ENCODE peak calls at places on chromosome 6, in five cellular contexts. C is AG09309, S is left ventricle myocardium inferior, M is cardiac fibroblast, U is neural progenitor cell. P is an unnamed sample.

GRCh38 chr6:118725944-118726343 is 74.6 kb upstream of the CEP85L start:
- DNase-seq in S (no peak), C (no peak), U (no peak), M (peak), P (no peak)

GRCh38 chr6:87660226-87660886 is 41.7 kb downstream of the AKIRIN2 start:
- DNase-seq in C (peak), S (no peak), M (peak), U (no peak), P (peak)

GRCh38 chr6:73579851-73580246 is 59.0 kb upstream of the EEF1A1 start:
- DNase-seq in C (peak), S (no peak), M (peak), U (no peak), P (peak)

GRCh38 chr6:35457907-35458306 is 5.8 kb downstream of the FANCE start:
- DNase-seq in M (no peak), S (no peak), U (no peak), C (no peak), P (no peak)

GRCh38 chr6:110875548-110876169 is 1.1 kb downstream of the AMD1 start:
- DNase-seq in S (peak), U (peak), C (no peak), M (no peak), P (peak)

GRCh38 chr6:95078457-95078856 is 498.9 kb upstream of the MANEA start:
- DNase-seq in U (no peak), C (no peak), M (no peak), S (no peak), P (no peak)

GRCh38 chr6:55250400-55250799 is 76.1 kb downstream of the HCRTR2 start:
- DNase-seq in M (no peak), S (no peak), U (no peak), C (no peak), P (no peak)

GRCh38 chr6:37696841-37697735 is 595 bp downstream of the MDGA1 start:
- DNase-seq in M (peak), S (peak), U (peak), C (no peak), P (peak)

GRCh38 chr6:79869600-79870084 is 77.7 kb downstream of the ELOVL4 start:
- DNase-seq in M (peak), S (peak), U (peak), C (peak), P (peak)

GRCh38 chr6:154247119-154247814 is 109.3 kb downstream of the IPCEF1 start:
- DNase-seq in U (peak), M (no peak), S (no peak), C (no peak), P (no peak)

GRCh38 chr6:150238294-150238693 is 95.5 kb downstream of the PPP1R14C start:
- DNase-seq in U (no peak), C (no peak), M (peak), S (peak), P (no peak)

GRCh38 chr6:159271257-159271656 is 102.1 kb downstream of the FNDC1 start:
- DNase-seq in S (no peak), C (no peak), M (no peak), U (no peak), P (no peak)

GRCh38 chr6:170266061-170266825 is 24.6 kb downstream of the DLL1 start:
- DNase-seq in S (no peak), C (no peak), U (peak), M (no peak), P (no peak)

GRCh38 chr6:142014515-142014914 is 118.2 kb upstream of the GJE1 start:
- DNase-seq in S (no peak), C (peak), U (no peak), M (peak), P (peak)

GRCh38 chr6:157333956-157334355 is 10.6 kb upstream of the TMEM242 start:
- DNase-seq in M (no peak), S (no peak), C (no peak), U (no peak), P (no peak)

GRCh38 chr6:154683756-154684523 is 49.3 kb upstream of the SCAF8 start:
- DNase-seq in C (peak), U (no peak), S (no peak), M (peak), P (peak)

GRCh38 chr6:150004101-150004782 is 21.1 kb downstream of the RAET1L start:
- DNase-seq in S (no peak), M (no peak), C (no peak), U (no peak), P (no peak)

GRCh38 chr6:49326337-49326736 is 136.7 kb downstream of the MMUT start:
- DNase-seq in S (no peak), M (peak), C (peak), U (no peak), P (peak)

GRCh38 chr6:128230267-128230989 is 290.0 kb downstream of the PTPRK start:
- DNase-seq in U (no peak), C (no peak), S (no peak), M (no peak), P (no peak)

GRCh38 chr6:138250513-138251247 is 32.4 kb upstream of the PBOV1 start:
- DNase-seq in S (peak), U (no peak), C (peak), M (peak), P (peak)

GRCh38 chr6:37578104-37578503 is 78.4 kb upstream of the CCDC167 start:
- DNase-seq in S (no peak), U (no peak), C (no peak), M (no peak), P (no peak)

GRCh38 chr6:71181565-71181964 is 107.0 kb upstream of the OGFRL1 start:
- DNase-seq in S (no peak), M (peak), C (peak), U (peak), P (peak)

GRCh38 chr6:35311390-35312075 is 13.9 kb downstream of the DEF6 start:
- DNase-seq in S (no peak), C (no peak), U (no peak), M (no peak), P (no peak)

GRCh38 chr6:52596371-52597028 is 19.6 kb upstream of the TRAM2 start:
- DNase-seq in M (peak), C (no peak), U (no peak), S (no peak), P (peak)

GRCh38 chr6:24100336-24100735 is 25.7 kb upstream of the NRSN1 start:
- DNase-seq in U (no peak), S (no peak), M (no peak), C (no peak), P (no peak)

GRCh38 chr6:19107468-19107867 is 720.3 kb downstream of the RNF144B start:
- DNase-seq in U (no peak), S (no peak), M (no peak), C (no peak), P (no peak)

GRCh38 chr6:126701799-126702198 is 361.9 kb downstream of the CENPW start:
- DNase-seq in S (no peak), C (no peak), U (no peak), M (no peak), P (peak)

GRCh38 chr6:90413867-90414266 is 117.2 kb upstream of the BACH2 start:
- DNase-seq in S (no peak), U (peak), M (no peak), C (no peak), P (peak)

GRCh38 chr6:106702046-106702445 is 72.7 kb downstream of the QRSL1 start:
- DNase-seq in C (no peak), U (no peak), M (no peak), S (no peak), P (no peak)

GRCh38 chr6:77021778-77022177 is 441.5 kb downstream of the HTR1B start:
- DNase-seq in C (no peak), M (no peak), U (no peak), S (no peak), P (no peak)

GRCh38 chr6:90123796-90124195 is 172.8 kb downstream of the BACH2 start:
- DNase-seq in C (no peak), S (no peak), U (no peak), M (no peak), P (no peak)

GRCh38 chr6:145486306-145486705 is 249.0 kb downstream of the EPM2A start:
- DNase-seq in C (no peak), M (no peak), U (no peak), S (no peak), P (no peak)

GRCh38 chr6:89952361-89952680 is 58.1 kb downstream of the GJA10 start:
- DNase-seq in S (no peak), U (no peak), C (no peak), M (no peak), P (no peak)

GRCh38 chr6:21587182-21587924 is 6.2 kb upstream of the SOX4 start:
- DNase-seq in U (peak), S (peak), M (peak), C (no peak), P (peak)

GRCh38 chr6:72621243-72622093 is at the start of gene KCNQ5:
- DNase-seq in M (peak), S (no peak), C (no peak), U (peak), P (peak)

GRCh38 chr6:35044145-35044745 is 96.9 kb downstream of the TCP11 start:
- DNase-seq in S (no peak), M (peak), C (no peak), U (peak), P (peak)

GRCh38 chr6:98539669-98540207 is 294.6 kb upstream of the POU3F2 start:
- DNase-seq in S (no peak), M (no peak), U (no peak), C (no peak), P (no peak)

GRCh38 chr6:136669299-136669699 is 119.1 kb upstream of the MAP7 start:
- DNase-seq in M (peak), U (no peak), C (peak), S (no peak), P (peak)
- H3K4me3 ChIP-seq in M (no peak), U (no peak), C (no peak), S (no peak), P (no peak)

GRCh38 chr6:33490621-33491020 is 36.2 kb downstream of the ZBTB9 start:
- DNase-seq in C (no peak), M (no peak), U (no peak), S (no peak), P (no peak)
- TF ChIP-seq CTCF in C (no peak), M (no peak), U (no peak), S (no peak), P (no peak)

GRCh38 chr6:3163248-3163594 is 5.9 kb upstream of the TUBB2A start:
- DNase-seq in M (peak), U (no peak), S (no peak), C (no peak), P (no peak)

GRCh38 chr6:3164388-3164787 is 7.0 kb upstream of the TUBB2A start:
- DNase-seq in S (no peak), M (no peak), U (no peak), C (no peak), P (no peak)

GRCh38 chr6:3162067-3162497 is 4.7 kb upstream of the TUBB2A start:
- DNase-seq in U (peak), M (peak), S (no peak), C (no peak), P (peak)

GRCh38 chr6:3162565-3163247 is 5.4 kb upstream of the TUBB2A start:
- DNase-seq in U (peak), S (peak), C (no peak), M (peak), P (peak)

GRCh38 chr6:3165631-3166534 is 8.5 kb upstream of the TUBB2A start:
- DNase-seq in S (no peak), M (peak), C (no peak), U (peak), P (peak)
- H3K4me3 ChIP-seq in S (no peak), M (no peak), C (no peak), U (peak), P (no peak)

DNA sequence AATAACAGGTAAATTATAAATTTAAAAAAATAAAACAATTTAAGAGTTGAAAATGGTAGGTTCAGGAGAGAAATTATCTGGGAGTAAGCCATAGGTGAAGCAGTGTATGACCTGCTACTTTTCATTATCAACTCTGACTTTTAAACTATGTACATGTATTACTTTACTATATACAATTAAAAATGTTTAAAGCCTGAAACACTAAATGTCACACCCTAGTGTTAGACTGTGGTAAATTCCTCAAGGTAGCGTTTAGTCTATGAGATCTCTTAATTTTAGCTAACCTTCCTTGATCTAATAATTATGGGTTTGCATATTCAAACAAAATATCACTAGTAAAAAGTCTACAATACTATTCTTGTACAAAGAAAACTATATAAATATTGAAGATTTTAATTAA is 22.3 kb upstream of the TBC1D32 start:
- DNase-seq in U (no peak), C (no peak), S (no peak), M (no peak), P (no peak)
- TF ChIP-seq CTCF in U (peak), C (no peak), S (no peak), M (peak), P (peak)

GRCh38 chr6:63685453-63686379 is 50.1 kb downstream of the PHF3 start:
- DNase-seq in M (no peak), S (no peak), C (no peak), U (no peak), P (no peak)

GRCh38 chr6:63689421-63689820 is 53.8 kb downstream of the PHF3 start:
- DNase-seq in S (no peak), C (no peak), U (no peak), M (peak), P (peak)

GRCh38 chr6:63690210-63690609 is 54.6 kb downstream of the PHF3 start:
- DNase-seq in U (no peak), S (no peak), C (no peak), M (no peak), P (no peak)
- H3K4me3 ChIP-seq in U (no peak), S (no peak), C (no peak), M (no peak), P (no peak)

GRCh38 chr6:84547341-84547794 is 217.0 kb downstream of the TBX18 start:
- DNase-seq in U (no peak), C (no peak), S (no peak), M (no peak), P (no peak)

GRCh38 chr6:84553527-84553926 is 210.9 kb downstream of the TBX18 start:
- DNase-seq in C (no peak), U (no peak), S (no peak), M (peak), P (peak)

GRCh38 chr6:84551797-84552196 is 212.6 kb downstream of the TBX18 start:
- DNase-seq in C (no peak), S (no peak), M (no peak), U (no peak), P (no peak)

GRCh38 chr6:84546427-84546914 is 217.9 kb downstream of the TBX18 start:
- DNase-seq in M (peak), C (peak), U (peak), S (no peak), P (peak)

DNA sequence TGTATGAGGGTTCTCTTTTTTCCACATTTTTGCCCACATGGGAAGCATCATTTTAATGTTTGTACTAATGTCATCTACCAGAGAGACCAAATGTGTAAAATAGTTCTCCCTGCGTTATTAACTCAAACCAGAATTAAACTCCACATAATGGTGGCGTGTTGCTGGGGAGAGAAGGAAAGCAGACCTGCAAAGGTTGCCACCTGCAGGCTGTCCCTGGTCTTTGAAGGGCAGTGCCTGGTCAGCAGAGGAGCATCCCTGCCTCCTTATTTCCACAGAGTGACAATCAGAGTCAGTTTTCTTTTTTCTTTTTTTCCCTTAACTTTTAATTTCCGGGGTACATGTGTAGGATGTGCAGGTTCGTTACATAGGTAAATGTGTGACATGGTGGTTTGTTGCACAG is 214.5 kb downstream of the TBX18 start:
- DNase-seq in U (peak), S (no peak), M (peak), C (no peak), P (no peak)
- TF ChIP-seq CTCF in U (peak), S (no peak), M (no peak), C (peak), P (no peak)

DNA sequence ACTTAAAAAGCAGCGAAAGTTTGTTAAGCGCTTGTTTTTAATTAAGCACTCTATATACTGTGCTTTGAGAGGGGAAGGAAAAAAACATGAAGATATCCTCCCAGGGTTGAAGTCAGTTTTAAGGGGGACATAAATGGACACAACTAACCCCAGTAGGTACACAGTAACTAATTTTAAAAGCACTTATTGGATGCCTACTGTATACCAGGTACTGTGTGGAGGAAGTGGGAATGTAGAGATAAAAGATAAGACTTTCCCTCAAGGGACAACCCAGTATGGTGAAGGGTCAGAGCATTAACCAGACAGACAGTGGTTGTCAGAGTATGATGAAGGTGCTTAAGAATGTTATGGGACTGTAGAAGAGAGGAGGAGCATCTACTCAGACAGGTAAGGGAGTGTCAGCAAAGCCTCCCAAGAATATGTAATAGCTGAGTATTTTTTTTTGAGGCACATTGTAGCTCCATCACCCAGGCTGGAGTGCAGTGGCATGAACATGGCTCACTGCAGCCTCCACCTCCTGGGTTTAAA is 900 bp downstream of the ABCF1 start:
- DNase-seq in C (no peak), M (no peak), U (no peak), S (no peak), P (no peak)
- H3K4me3 ChIP-seq in C (peak), M (peak), U (peak), S (peak), P (peak)

GRCh38 chr6:40894962-40895799 is 143.8 kb downstream of the UNC5CL start:
- DNase-seq in S (peak), M (peak), C (peak), U (peak), P (peak)
- TF ChIP-seq CTCF in S (peak), M (peak), C (peak), U (peak), P (peak)

GRCh38 chr6:47134476-47135189 is 92.5 kb upstream of the ADGRF1 start:
- DNase-seq in U (no peak), C (peak), M (peak), S (no peak), P (peak)

GRCh38 chr6:47131773-47132172 is 89.6 kb upstream of the ADGRF1 start:
- DNase-seq in C (no peak), S (no peak), M (peak), U (no peak), P (no peak)

GRCh38 chr6:47132724-47133123 is 90.6 kb upstream of the ADGRF1 start:
- DNase-seq in M (no peak), U (no peak), S (no peak), C (no peak), P (no peak)

GRCh38 chr6:47135772-47136171 is 93.6 kb upstream of the ADGRF1 start:
- DNase-seq in C (peak), U (no peak), M (peak), S (no peak), P (peak)

DNA sequence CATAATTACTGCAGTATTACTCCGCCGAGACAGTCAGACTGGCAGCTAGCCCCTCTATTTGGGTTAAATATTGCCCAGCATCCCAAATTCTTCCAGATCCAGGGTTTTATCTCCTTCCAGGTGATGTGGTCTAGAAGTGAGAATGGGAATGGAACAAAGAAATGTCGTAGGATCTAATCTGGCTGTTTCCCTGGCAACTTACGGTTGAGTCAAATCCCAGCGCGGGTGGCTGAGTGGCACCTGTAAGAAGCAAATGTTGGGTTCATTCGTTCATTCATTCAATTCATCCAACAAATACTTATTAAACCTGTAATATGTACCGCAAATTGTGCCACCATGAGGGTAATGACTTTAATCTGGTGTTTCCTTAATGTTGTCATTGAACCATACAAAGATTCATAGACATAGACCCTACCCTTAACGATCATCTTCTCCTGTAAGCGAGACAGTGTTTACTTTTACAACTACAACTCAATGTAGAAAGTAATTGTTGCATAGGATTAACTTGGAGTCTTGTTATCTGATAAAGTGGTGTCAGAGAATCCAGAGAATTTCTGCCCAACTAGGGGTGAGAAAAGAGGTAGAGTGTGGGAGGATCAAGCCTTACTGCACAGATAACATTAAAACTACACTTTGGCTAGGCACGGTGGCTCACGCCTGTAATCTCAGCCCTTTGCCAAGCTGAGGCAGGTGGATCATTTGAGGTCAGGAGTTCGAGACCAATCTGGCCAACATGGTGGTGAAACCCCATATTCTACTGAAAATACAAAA is 91.3 kb upstream of the ADGRF1 start:
- DNase-seq in S (no peak), M (no peak), C (no peak), U (no peak), P (no peak)
- H3K4me3 ChIP-seq in S (no peak), M (no peak), C (no peak), U (no peak), P (no peak)

GRCh38 chr6:114987281-114987680 is 644.5 kb upstream of the HS3ST5 start:
- DNase-seq in M (no peak), U (no peak), S (no peak), C (no peak), P (no peak)
- TF ChIP-seq CTCF in M (no peak), U (no peak), S (no peak), C (no peak), P (no peak)

P was measured in astrocyte of the spinal cord.